ENCODE peak calls at places on chromosomes 13 and 19, in ten cellular contexts. Y, S, N, P, T, K, F, L, C and Z are unnamed samples.

GRCh38 chr13:114063545-114064515 is 68.6 kb downstream of the RASA3 start:
- DNase-seq in Y (peak), S (no peak), N (no peak), P (no peak), T (no peak), K (no peak), F (peak), L (peak), C (peak), Z (no peak)

GRCh38 chr19:51460164-51460992 is 2.1 kb upstream of the SIGLEC8 start:
- DNase-seq in Y (peak), S (no peak), N (no peak), P (no peak), T (peak), K (no peak), F (no peak), L (peak), C (no peak), Z (no peak)

GRCh38 chr19:29590278-29590677 is 15.8 kb upstream of the POP4 start:
- DNase-seq in Y (no peak), S (peak), N (no peak), P (no peak), T (no peak), K (no peak), F (no peak), L (no peak), C (no peak), Z (no peak)

GRCh38 chr19:35442091-35442490 is 6.0 kb upstream of the FFAR2 start:
- DNase-seq in Y (no peak), S (no peak), N (no peak), P (no peak), T (no peak), K (no peak), F (no peak), L (no peak), C (no peak), Z (no peak)

GRCh38 chr13:97432232-97432916 is 1.6 kb upstream of the RAP2A start:
- DNase-seq in Y (no peak), S (no peak), N (no peak), P (no peak), T (no peak), K (peak), F (no peak), L (no peak), C (no peak), Z (no peak)

GRCh38 chr13:106714271-106714670 is 146.3 kb upstream of the ARGLU1 start:
- DNase-seq in Y (no peak), S (no peak), N (no peak), P (no peak), T (no peak), K (no peak), F (peak), L (no peak), C (no peak), Z (no peak)

GRCh38 chr13:110347535-110348308 is 40.6 kb downstream of the COL4A2 start:
- DNase-seq in Y (peak), S (no peak), N (no peak), P (no peak), T (no peak), K (no peak), F (no peak), L (peak), C (no peak), Z (no peak)

GRCh38 chr19:1269478-1270167 is 491 bp downstream of the CIRBP start:
- DNase-seq in Y (peak), S (peak), N (no peak), P (peak), T (peak), K (peak), F (peak), L (peak), C (no peak), Z (peak)

GRCh38 chr13:112711528-112712265 is 21.9 kb downstream of the ATP11A start:
- DNase-seq in Y (peak), S (no peak), N (peak), P (no peak), T (peak), K (peak), F (peak), L (peak), C (peak), Z (no peak)

GRCh38 chr13:25771208-25771607 is 280.6 kb downstream of the SHISA2 start:
- DNase-seq in Y (no peak), S (no peak), N (no peak), P (no peak), T (no peak), K (no peak), F (no peak), L (no peak), C (no peak), Z (no peak)

GRCh38 chr19:40774916-40775631 is at the start of gene MIA:
- DNase-seq in Y (no peak), S (no peak), N (no peak), P (no peak), T (no peak), K (no peak), F (no peak), L (no peak), C (no peak), Z (no peak)

GRCh38 chr19:45069056-45069455 is 7.2 kb downstream of the ZNF296 start:
- DNase-seq in Y (no peak), S (no peak), N (no peak), P (no peak), T (no peak), K (no peak), F (no peak), L (no peak), C (no peak), Z (no peak)